ENCODE peak calls at places on chromosomes 11 and 22, in nine cellular contexts. J, O, S, U, R, E, T, D and X are unnamed samples.

GRCh38 chr22:48242461-48242864 is 1480.0 kb downstream of the TBC1D22A start:
- DNase-seq in U (peak), D (no peak), S (no peak), E (no peak), O (no peak), T (no peak), R (no peak), J (no peak), X (no peak)

GRCh38 chr11:124814739-124815138 is 14.5 kb upstream of the MSANTD2 start:
- DNase-seq in R (no peak), U (no peak), S (no peak), J (no peak), D (no peak), O (no peak), E (no peak), T (no peak), X (no peak)

GRCh38 chr11:42034821-42035220 is 575.4 kb upstream of the LRRC4C start:
- DNase-seq in U (no peak), O (no peak), T (no peak), S (no peak), R (no peak), J (no peak), D (no peak), E (no peak), X (no peak)

GRCh38 chr11:62398011-62398994 is 20.5 kb upstream of the SCGB1A1 start:
- DNase-seq in J (no peak), R (no peak), S (peak), O (no peak), T (peak), E (no peak), U (no peak), D (no peak), X (no peak)

GRCh38 chr11:78417888-78418583 is 416 bp upstream of the GAB2 start:
- DNase-seq in R (peak), D (peak), E (no peak), T (peak), J (peak), O (no peak), S (peak), U (peak), X (no peak)

GRCh38 chr22:19110064-19110458 is 12.2 kb downstream of the DGCR2 start:
- DNase-seq in S (no peak), D (no peak), E (no peak), U (peak), R (no peak), O (no peak), J (no peak), T (no peak), X (no peak)

GRCh38 chr22:46635756-46636155 is 15.6 kb downstream of the GRAMD4 start:
- DNase-seq in R (no peak), S (no peak), E (no peak), J (no peak), D (no peak), O (no peak), U (no peak), T (peak), X (no peak)

GRCh38 chr11:17719028-17719939 is at the start of gene MYOD1:
- DNase-seq in O (no peak), U (no peak), S (no peak), R (no peak), T (no peak), D (no peak), J (no peak), E (no peak), X (no peak)

GRCh38 chr22:19871845-19872778 is 17.4 kb upstream of the GNB1L start:
- DNase-seq in S (no peak), D (no peak), U (peak), O (no peak), J (peak), R (no peak), E (no peak), T (no peak), X (peak)

GRCh38 chr11:69007978-69008381 is 5.1 kb downstream of the MRGPRF start:
- DNase-seq in U (peak), J (no peak), O (no peak), S (no peak), D (no peak), E (no peak), T (no peak), R (no peak), X (peak)

GRCh38 chr22:24831678-24832077 is 25.7 kb downstream of the SGSM1 start:
- DNase-seq in S (no peak), U (peak), D (no peak), T (no peak), E (no peak), O (no peak), R (no peak), J (no peak), X (no peak)

GRCh38 chr22:24830205-24830979 is 24.4 kb downstream of the SGSM1 start:
- DNase-seq in E (no peak), S (no peak), J (no peak), T (no peak), U (peak), D (no peak), R (no peak), O (no peak), X (no peak)

GRCh38 chr22:24836282-24836681 is 30.3 kb downstream of the SGSM1 start:
- DNase-seq in E (no peak), R (no peak), D (no peak), U (no peak), T (no peak), J (no peak), S (no peak), O (no peak), X (no peak)

GRCh38 chr22:24833881-24834495 is 28.0 kb downstream of the SGSM1 start:
- DNase-seq in U (no peak), J (no peak), R (no peak), E (no peak), O (no peak), S (no peak), D (no peak), T (no peak), X (no peak)

GRCh38 chr22:24834845-24835570 is 29.0 kb downstream of the SGSM1 start:
- DNase-seq in D (no peak), U (no peak), R (no peak), O (no peak), E (no peak), S (no peak), J (peak), T (no peak), X (no peak)
- TF ChIP-seq CTCF in D (no peak), U (no peak), R (no peak), O (no peak), E (peak), S (peak), J (no peak), T (no peak), X (no peak)

GRCh38 chr11:23413057-23413456 is 552.8 kb upstream of the CCDC179 start:
- DNase-seq in U (no peak), O (no peak), T (no peak), R (no peak), J (no peak), S (no peak), D (no peak), E (no peak), X (no peak)
- TF ChIP-seq CTCF in U (no peak), O (no peak), T (no peak), R (no peak), J (no peak), S (no peak), D (no peak), E (no peak), X (no peak)

GRCh38 chr11:59641156-59641555 is 25.6 kb upstream of the OSBP start:
- DNase-seq in D (no peak), J (no peak), S (no peak), E (no peak), U (no peak), O (no peak), R (no peak), T (no peak), X (no peak)
- TF ChIP-seq CTCF in D (no peak), J (no peak), S (no peak), E (no peak), U (no peak), O (no peak), R (no peak), T (no peak), X (no peak)

DNA sequence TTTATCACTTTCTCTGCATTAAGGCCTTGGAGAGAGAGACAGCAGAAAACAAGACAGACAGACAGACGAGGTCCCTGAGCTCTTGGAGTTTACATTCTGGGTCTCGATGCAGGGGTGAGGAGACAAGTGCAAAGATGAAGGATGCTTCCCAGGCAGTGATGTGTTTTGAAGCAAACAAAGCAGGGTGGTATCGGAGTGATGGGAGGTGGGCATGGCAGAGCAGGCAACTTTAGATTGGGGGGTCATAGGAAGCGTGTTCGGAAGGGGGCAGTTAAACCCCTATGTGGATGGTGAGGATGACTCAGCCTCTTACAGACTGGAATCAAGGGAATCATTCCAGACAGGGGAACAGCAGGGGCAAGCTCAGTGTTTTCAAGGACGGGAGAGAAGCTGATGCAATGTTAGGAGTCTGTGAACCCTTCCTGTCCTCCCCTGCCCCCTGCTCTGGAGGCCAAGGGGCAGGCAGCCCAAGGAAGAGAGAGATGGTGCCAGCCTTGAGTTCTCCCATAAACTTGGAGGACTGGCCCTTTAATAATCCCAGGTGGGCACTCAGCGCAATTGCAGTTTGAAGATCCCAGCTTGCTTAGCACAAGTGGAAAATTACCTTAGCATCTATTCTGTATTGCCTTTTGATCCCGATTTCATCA is 180.2 kb downstream of the CHST1 start:
- DNase-seq in O (no peak), U (no peak), J (no peak), R (no peak), D (no peak), T (no peak), E (no peak), S (no peak), X (no peak)
- TF ChIP-seq CTCF in O (no peak), U (no peak), J (no peak), R (no peak), D (no peak), T (no peak), E (no peak), S (no peak), X (no peak)

GRCh38 chr22:42760806-42761565 is 40.3 kb upstream of the A4GALT start:
- DNase-seq in J (no peak), D (no peak), R (no peak), U (no peak), T (no peak), E (no peak), S (no peak), O (no peak), X (no peak)

GRCh38 chr22:42757475-42757874 is 36.8 kb upstream of the A4GALT start:
- DNase-seq in E (no peak), J (no peak), R (no peak), D (no peak), S (no peak), T (no peak), O (no peak), U (no peak), X (no peak)

GRCh38 chr22:42754658-42755057 is 34.0 kb upstream of the A4GALT start:
- DNase-seq in T (no peak), S (no peak), E (no peak), D (no peak), R (no peak), U (no peak), O (no peak), J (no peak), X (peak)

GRCh38 chr22:42763965-42764480 is 43.4 kb upstream of the A4GALT start:
- DNase-seq in J (no peak), D (no peak), E (no peak), T (no peak), U (no peak), R (no peak), O (no peak), S (no peak), X (no peak)

DNA sequence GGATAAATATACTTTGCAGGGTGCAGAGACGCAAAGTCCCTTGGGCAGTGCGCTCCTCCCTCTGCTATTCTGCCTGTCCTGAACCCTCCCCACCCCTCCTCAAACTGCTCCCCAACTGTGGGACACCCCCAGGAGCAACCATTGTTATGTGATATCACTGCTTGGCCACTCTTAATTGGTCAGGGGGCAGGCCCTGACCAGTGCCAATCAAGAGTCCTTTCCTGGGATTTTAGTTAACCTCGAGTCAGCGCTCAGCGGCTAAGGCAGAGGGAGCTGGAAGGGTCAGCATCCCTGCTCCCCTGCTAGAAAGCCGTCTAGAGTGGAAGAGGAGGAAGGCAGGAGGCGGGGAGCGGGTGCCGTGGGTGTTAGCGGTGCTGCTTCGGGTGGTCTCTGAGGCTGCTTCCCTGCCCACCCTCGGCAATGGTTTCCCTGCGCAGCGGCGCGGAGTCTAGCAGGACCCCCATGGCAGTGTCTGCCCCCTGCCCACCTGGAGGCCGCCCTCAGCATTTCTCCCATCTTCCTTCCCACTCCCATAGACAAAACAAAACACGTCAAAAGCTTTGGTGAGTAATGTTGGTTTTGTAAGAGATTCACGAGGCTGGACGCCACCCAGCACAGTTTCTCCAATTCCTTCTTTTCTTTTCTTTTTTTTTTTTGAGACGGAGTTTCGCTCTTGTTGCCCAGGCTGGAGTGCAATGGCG is 38.4 kb upstream of the A4GALT start:
- DNase-seq in S (no peak), O (no peak), R (no peak), T (no peak), E (no peak), D (no peak), U (no peak), J (no peak), X (no peak)
- TF ChIP-seq CTCF in S (no peak), O (no peak), R (no peak), T (no peak), E (no peak), D (no peak), U (no peak), J (no peak), X (no peak)

GRCh38 chr22:37896181-37896592 is 9.9 kb upstream of the MICALL1 start:
- DNase-seq in O (peak), S (no peak), T (no peak), R (no peak), J (peak), E (no peak), D (peak), U (no peak), X (no peak)

GRCh38 chr22:37897805-37898204 is 8.3 kb upstream of the MICALL1 start:
- DNase-seq in J (no peak), U (no peak), D (no peak), R (no peak), E (no peak), S (no peak), O (no peak), T (no peak), X (no peak)

GRCh38 chr22:37896939-37897338 is 9.2 kb upstream of the MICALL1 start:
- DNase-seq in O (no peak), U (no peak), T (no peak), S (no peak), D (no peak), J (no peak), R (no peak), E (no peak), X (no peak)

GRCh38 chr22:37894939-37895670 is 11.0 kb upstream of the MICALL1 start:
- DNase-seq in S (no peak), R (no peak), J (peak), E (no peak), U (no peak), O (no peak), T (no peak), D (no peak), X (no peak)

DNA sequence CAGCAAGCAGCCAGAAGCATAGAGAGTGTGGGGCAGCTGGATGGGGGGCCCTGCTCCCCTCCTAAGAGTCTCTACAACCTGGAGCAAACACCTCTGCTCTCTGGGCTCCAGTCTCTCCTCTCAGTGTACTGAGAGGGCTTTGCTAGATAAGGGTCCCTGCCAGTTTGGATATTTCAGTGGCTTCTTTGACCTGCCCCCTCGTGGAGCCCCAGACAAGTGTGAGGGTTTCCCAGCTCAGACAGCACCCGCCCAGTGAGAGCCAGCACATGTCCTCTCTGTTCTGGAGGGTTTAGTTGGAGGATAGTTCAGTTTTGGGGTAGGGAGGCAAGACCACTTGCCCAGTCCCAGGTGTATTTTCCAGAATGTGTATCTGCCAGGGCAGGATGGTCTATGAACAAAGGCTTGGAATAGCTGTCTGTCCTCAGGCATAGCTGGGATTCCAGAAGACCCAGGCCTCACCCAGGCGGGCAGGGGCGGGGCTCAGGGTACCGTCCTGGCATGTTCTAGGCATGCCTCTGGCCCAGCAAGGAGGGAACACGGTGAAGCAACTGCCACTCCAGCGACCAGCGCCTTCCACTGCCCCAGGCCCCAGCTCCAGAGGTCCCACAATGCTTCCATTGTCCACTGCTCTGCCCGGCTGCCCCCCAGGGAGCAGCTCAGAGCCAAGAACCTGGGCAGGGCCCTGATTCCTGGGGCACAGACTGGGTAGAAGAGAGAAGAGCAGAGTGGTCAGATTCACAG is 7.5 kb upstream of the MICALL1 start:
- DNase-seq in R (no peak), E (no peak), U (no peak), O (no peak), J (no peak), T (no peak), S (no peak), D (no peak), X (no peak)
- TF ChIP-seq CTCF in R (no peak), E (no peak), U (no peak), O (no peak), J (no peak), T (no peak), S (no peak), D (no peak), X (no peak)

GRCh38 chr22:17965538-17966402 is 58.6 kb downstream of the MICAL3 start:
- DNase-seq in E (no peak), O (no peak), T (no peak), D (no peak), U (no peak), J (no peak), R (no peak), S (no peak), X (no peak)

GRCh38 chr22:17964153-17964552 is 60.2 kb downstream of the MICAL3 start:
- DNase-seq in D (no peak), R (no peak), T (no peak), U (no peak), E (no peak), J (no peak), S (no peak), O (no peak), X (no peak)

GRCh38 chr22:17966403-17966717 is 58.0 kb downstream of the MICAL3 start:
- DNase-seq in U (no peak), S (no peak), T (no peak), E (no peak), O (no peak), J (no peak), R (no peak), D (no peak), X (no peak)

GRCh38 chr22:17963015-17963414 is 61.3 kb downstream of the MICAL3 start:
- DNase-seq in S (no peak), T (no peak), O (no peak), J (no peak), D (no peak), R (no peak), E (no peak), U (no peak), X (no peak)

DNA sequence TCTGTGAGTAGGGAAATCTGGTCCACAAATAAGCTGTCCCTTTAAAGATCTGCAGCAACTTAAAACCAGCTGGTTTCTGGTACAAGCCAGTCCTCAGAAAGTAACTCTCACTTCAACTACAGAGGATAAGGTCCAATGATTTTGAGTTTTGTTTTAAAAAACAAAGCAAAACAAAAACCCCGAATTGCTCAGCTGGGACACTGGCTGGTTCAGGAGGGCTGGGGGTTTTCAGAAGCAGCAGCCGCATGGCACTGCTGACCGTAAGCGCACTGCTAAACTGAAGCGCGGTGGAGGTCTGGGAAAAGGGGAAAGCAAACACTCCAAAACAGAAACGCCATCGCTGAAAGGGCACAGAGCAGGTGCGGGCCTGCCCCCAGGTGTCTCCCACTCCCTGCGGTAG is 59.7 kb downstream of the MICAL3 start:
- DNase-seq in D (no peak), T (no peak), O (peak), R (peak), J (no peak), E (no peak), S (no peak), U (no peak), X (no peak)
- TF ChIP-seq CTCF in D (no peak), T (no peak), O (no peak), R (no peak), J (no peak), E (no peak), S (no peak), U (no peak), X (no peak)